ENCODE peak calls at places on chromosomes 2 and 18, in eight cellular contexts. H is retina; F is non-pigmented ciliary epithelial cell; R is Right ventricle myocardium superior; B is thoracic aorta; Q is HepG2; K is activated effector memory CD4-positive, alpha-beta T cell treated with anti-CD3 and anti-CD28 coated beads, Interleukin-2, amount 50 U/mL, for 16 hours; E is activated CD4-positive, alpha-beta T cell treated with anti-CD3 and anti-CD28 coated beads, Interleukin-2, amount 50 U/mL, for 4 hours. I is an unnamed sample.

GRCh38 chr18:70501358-70501757 is 212.5 kb downstream of the SOCS6 start:
- DNase-seq in Q (no peak), E (no peak), H (no peak), F (no peak), K (no peak), R (no peak), B (no peak), I (no peak)

GRCh38 chr2:88875749-88876148 is 184.3 kb downstream of the RPIA start:
- DNase-seq in B (no peak), Q (no peak), H (no peak), F (no peak), K (no peak), R (no peak), E (no peak), I (no peak)

GRCh38 chr2:181872178-181872577 is 19.4 kb upstream of the ITPRID2 start:
- DNase-seq in H (no peak), E (no peak), Q (no peak), R (no peak), B (no peak), K (no peak), F (no peak), I (no peak)

GRCh38 chr2:30255466-30256408 is 24.4 kb downstream of the LBH start:
- DNase-seq in B (no peak), Q (no peak), R (no peak), K (no peak), F (no peak), E (no peak), H (no peak), I (no peak)

GRCh38 chr18:12255626-12256026 is 1.5 kb downstream of the CIDEA start:
- DNase-seq in Q (peak; percentile 35), K (no peak), B (no peak), F (no peak), H (no peak), R (no peak), E (no peak), I (no peak)

GRCh38 chr2:223267160-223267951 is 215.4 kb downstream of the KCNE4 start:
- DNase-seq in E (no peak), R (no peak), K (no peak), H (no peak), F (no peak), Q (no peak), B (no peak), I (no peak)

GRCh38 chr18:3972291-3972985 is 482.7 kb downstream of the DLGAP1 start:
- DNase-seq in H (no peak), K (no peak), E (no peak), R (no peak), F (no peak), B (no peak), Q (no peak), I (no peak)

GRCh38 chr2:100895402-100895801 is 75.5 kb downstream of the NPAS2 start:
- DNase-seq in F (no peak), H (no peak), K (no peak), E (no peak), B (no peak), Q (no peak), R (peak; percentile 80), I (no peak)

GRCh38 chr2:226904592-226904991 is 68.7 kb downstream of the RHBDD1 start:
- DNase-seq in F (no peak), R (no peak), E (no peak), H (no peak), K (no peak), B (no peak), Q (no peak), I (no peak)

GRCh38 chr2:43484323-43484930 is 111.4 kb downstream of the THADA start:
- DNase-seq in F (no peak), K (no peak), R (no peak), E (no peak), H (peak; percentile 27), Q (peak; percentile 85), B (no peak), I (no peak)

GRCh38 chr2:240760576-240761246 is 59.3 kb downstream of the KIF1A start:
- DNase-seq in E (no peak), H (no peak), B (no peak), K (no peak), Q (peak; percentile 16), F (no peak), R (no peak), I (no peak)

GRCh38 chr2:24025264-24025663 is 15.4 kb downstream of the MFSD2B start:
- DNase-seq in F (no peak), B (no peak), E (no peak), K (no peak), R (no peak), H (no peak), Q (no peak), I (no peak)

GRCh38 chr18:3032721-3033120 is 19.8 kb upstream of the LPIN2 start:
- DNase-seq in Q (no peak), E (no peak), H (no peak), B (no peak), F (no peak), R (no peak), K (no peak), I (no peak)

GRCh38 chr2:23244656-23245055 is 140.3 kb upstream of the KLHL29 start:
- DNase-seq in R (no peak), Q (no peak), K (no peak), E (no peak), H (no peak), F (no peak), B (no peak), I (no peak)

GRCh38 chr2:118844261-118845004 is 3.0 kb downstream of the EN1 start:
- DNase-seq in E (no peak), R (no peak), Q (no peak), B (no peak), H (peak; percentile 47), F (no peak), K (no peak), I (peak; percentile 64)

I was measured in gastrocnemius medialis.